ENCODE peak calls at places on chromosomes 6 and 20, in four cellular contexts. P, A, J and R are unnamed samples.

GRCh38 chr6:118755941-118756646 is 104.7 kb upstream of the CEP85L start:
- DNase-seq in P (no peak), A (no peak), J (no peak), R (no peak)

GRCh38 chr20:33933469-33933909 is 60.2 kb upstream of the RALY start:
- DNase-seq in P (peak), A (peak), J (peak), R (no peak)

GRCh38 chr6:142187209-142187608 is 40.1 kb downstream of the VTA1 start:
- DNase-seq in P (no peak), A (no peak), J (no peak), R (no peak)

GRCh38 chr6:80165143-80165542 is 58.7 kb downstream of the BCKDHB start:
- DNase-seq in P (no peak), A (no peak), J (no peak), R (no peak)

GRCh38 chr6:90401933-90402830 is 105.5 kb upstream of the BACH2 start:
- DNase-seq in P (no peak), A (no peak), J (no peak), R (no peak)

GRCh38 chr6:169774347-169774746 is 22.9 kb downstream of the ERMARD start:
- DNase-seq in P (no peak), A (no peak), J (no peak), R (no peak)

GRCh38 chr6:159633196-159633595 is 59.8 kb downstream of the SOD2 start:
- DNase-seq in P (no peak), A (no peak), J (no peak), R (no peak)

GRCh38 chr6:150640556-150641206 is 41.0 kb downstream of the PLEKHG1 start:
- DNase-seq in P (no peak), A (no peak), J (no peak), R (no peak)

GRCh38 chr20:34922654-34923381 is 32.8 kb downstream of the GSS start:
- DNase-seq in P (peak), A (peak), J (no peak), R (no peak)

GRCh38 chr20:41395669-41396664 is 29.3 kb upstream of the EMILIN3 start:
- DNase-seq in P (no peak), A (no peak), J (no peak), R (no peak)

GRCh38 chr6:27668442-27669275 is 195.8 kb upstream of the ZNF184 start:
- DNase-seq in P (no peak), A (no peak), J (no peak), R (no peak)

GRCh38 chr6:126773122-126773805 is 345.2 kb upstream of the RSPO3 start:
- DNase-seq in P (no peak), A (no peak), J (no peak), R (no peak)
- TF ChIP-seq CTCF in P (no peak), A (no peak), J (no peak), R (no peak)

DNA sequence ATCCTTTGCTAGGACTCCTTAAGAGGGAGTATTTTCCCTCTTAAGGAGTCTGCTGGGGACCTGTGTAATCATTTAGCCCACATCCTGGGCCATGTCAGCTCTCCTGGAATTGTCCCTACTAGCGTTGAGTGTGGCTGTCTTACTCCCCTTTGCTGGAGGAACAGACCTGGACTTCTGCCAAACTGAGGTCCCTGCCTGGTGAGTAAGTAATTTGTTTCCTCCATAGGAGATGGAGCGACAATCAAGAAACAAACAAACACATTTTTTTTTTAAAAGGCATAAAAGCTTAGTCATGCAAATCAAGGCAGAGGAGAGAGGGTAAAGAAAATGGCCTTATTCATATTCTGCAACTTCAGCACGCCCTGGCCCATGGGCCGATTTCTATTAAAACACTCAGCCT is 164.8 kb upstream of the SULF2 start:
- DNase-seq in P (no peak), A (no peak), J (no peak), R (no peak)
- TF ChIP-seq CTCF in P (no peak), A (no peak), J (no peak), R (no peak)

DNA sequence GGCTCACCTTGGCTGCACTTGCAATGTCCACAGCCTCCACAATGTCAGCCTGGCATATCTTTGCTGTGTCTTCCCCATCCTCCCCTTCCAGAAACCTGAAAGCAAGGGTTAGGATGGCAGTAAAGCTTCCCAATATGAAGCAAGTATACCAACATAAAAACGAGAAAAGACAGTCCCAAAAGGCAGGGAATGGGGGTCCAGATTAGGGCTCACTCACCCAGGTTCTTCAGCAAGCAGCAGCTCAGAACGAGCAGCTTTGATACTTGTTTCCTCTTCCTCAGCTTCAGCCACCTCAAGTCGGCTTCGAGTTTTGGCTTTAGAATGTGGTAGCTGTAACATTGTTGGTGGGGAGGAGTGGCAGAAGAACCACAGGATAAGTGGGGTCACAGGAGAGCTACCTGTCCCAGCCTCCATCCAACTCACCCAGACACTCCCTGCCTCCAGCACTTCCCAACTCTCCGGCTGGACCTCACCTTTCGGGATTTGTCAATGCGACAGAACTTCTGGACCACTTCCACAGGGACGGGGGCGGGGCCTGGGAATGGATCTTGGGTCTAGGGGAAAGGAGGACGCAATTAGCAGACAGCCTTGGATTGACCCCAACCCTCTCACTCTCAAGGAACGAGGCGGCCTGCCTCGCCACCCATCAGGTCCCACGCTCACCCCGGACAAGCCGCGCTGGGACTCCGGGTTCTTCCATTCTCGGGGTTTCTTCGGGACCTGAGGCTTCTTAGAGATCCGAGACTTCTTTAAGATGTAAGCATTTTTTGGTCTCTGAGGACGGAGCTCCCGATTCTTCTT is 698 bp downstream of the WDR46 start:
- DNase-seq in P (no peak), A (no peak), J (no peak), R (no peak)
- TF ChIP-seq CTCF in P (no peak), A (no peak), J (no peak), R (no peak)

GRCh38 chr6:17202526-17202925 is 78.6 kb upstream of the RBM24 start:
- DNase-seq in P (no peak), A (no peak), J (no peak), R (no peak)

GRCh38 chr6:17197607-17198006 is 83.6 kb upstream of the RBM24 start:
- DNase-seq in P (no peak), A (no peak), J (no peak), R (no peak)

GRCh38 chr6:17204548-17204947 is 76.6 kb upstream of the RBM24 start:
- DNase-seq in P (no peak), A (no peak), J (no peak), R (no peak)

DNA sequence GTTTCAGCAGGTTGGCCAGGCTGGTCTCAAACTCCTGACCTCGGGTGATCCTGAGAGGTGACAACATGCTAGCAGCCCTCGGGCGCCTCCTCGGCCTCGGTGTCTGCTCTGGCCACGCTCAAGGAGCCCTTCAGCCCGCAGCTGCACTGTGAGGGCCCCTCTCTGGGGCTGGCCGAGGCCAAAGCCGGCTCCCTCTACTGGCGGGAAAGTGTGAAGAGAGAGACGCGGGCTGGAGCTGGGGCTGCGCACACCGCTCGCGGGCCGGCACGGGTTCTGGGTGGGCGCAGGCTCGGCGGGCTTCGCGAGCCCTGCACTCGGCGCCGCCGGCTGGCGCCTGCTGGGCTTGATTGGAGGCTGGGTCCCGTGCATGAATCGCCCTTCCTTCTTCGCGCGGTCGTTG is 80.8 kb upstream of the RBM24 start:
- DNase-seq in P (no peak), A (no peak), J (no peak), R (no peak)
- TF ChIP-seq CTCF in P (no peak), A (no peak), J (no peak), R (no peak)